ENCODE peak calls at places on chromosomes 12 and 14, in five cellular contexts. H is MM.1S, M is Panc1, Y is progenitor cell of endocrine pancreas, S is upper lobe of right lung. J is an unnamed sample.
A peak's percentile ranks its signal among the peaks of the same experiment; 100 is the strongest.

GRCh38 chr12:48927261-48927660 is 2.0 kb upstream of the FKBP11 start:
- DNase-seq in S (no peak), H (no peak), Y (no peak), M (no peak), J (no peak)

GRCh38 chr14:66140213-66140918 is 345.8 kb upstream of the CCDC196 start:
- DNase-seq in H (peak; percentile 31), M (no peak), Y (no peak), S (no peak), J (no peak)

GRCh38 chr12:92553389-92553788 is 149.4 kb upstream of the PLEKHG7 start:
- DNase-seq in Y (no peak), S (no peak), M (no peak), H (no peak), J (no peak)

GRCh38 chr14:21326972-21327371 is 47.1 kb downstream of the RPGRIP1 start:
- DNase-seq in Y (no peak), S (no peak), M (no peak), H (no peak), J (no peak)

GRCh38 chr12:101570022-101570421 is 24.7 kb upstream of the MYBPC1 start:
- DNase-seq in S (no peak), M (no peak), H (peak; percentile 38), Y (no peak), J (no peak)

GRCh38 chr14:79118291-79118690 is 948.1 kb downstream of the NRXN3 start:
- DNase-seq in M (no peak), Y (no peak), S (no peak), H (no peak), J (no peak)

GRCh38 chr14:90740081-90740480 is 76.1 kb downstream of the TTC7B start:
- DNase-seq in Y (no peak), H (no peak), M (no peak), S (no peak), J (no peak)

GRCh38 chr14:99277534-99277933 is 5.5 kb upstream of the BCL11B start:
- DNase-seq in H (no peak), M (no peak), Y (no peak), S (no peak), J (no peak)

GRCh38 chr14:71647086-71647784 is 285.0 kb upstream of the RGS6 start:
- DNase-seq in S (no peak), Y (no peak), M (no peak), H (no peak), J (no peak)

GRCh38 chr12:67804168-67804567 is 155.6 kb downstream of the DYRK2 start:
- DNase-seq in H (peak; percentile 88), S (no peak), Y (no peak), M (no peak), J (no peak)

GRCh38 chr12:50224026-50224692 is 57.0 kb upstream of the CERS5 start:
- DNase-seq in M (peak; percentile 77), H (peak; percentile 45), Y (no peak), S (no peak), J (no peak)

GRCh38 chr12:50219544-50219943 is 52.4 kb upstream of the CERS5 start:
- DNase-seq in S (no peak), Y (no peak), H (no peak), M (no peak), J (no peak)

GRCh38 chr12:50220357-50221061 is 53.3 kb upstream of the CERS5 start:
- DNase-seq in Y (no peak), M (no peak), H (peak; percentile 34), S (no peak), J (no peak)

GRCh38 chr12:50222275-50222783 is 55.2 kb upstream of the CERS5 start:
- DNase-seq in M (peak; percentile 87), H (no peak), Y (no peak), S (no peak), J (peak; percentile 30)

GRCh38 chr12:50221228-50222008 is 54.2 kb upstream of the CERS5 start:
- DNase-seq in Y (no peak), M (no peak), H (no peak), S (no peak), J (peak; percentile 3)
- TF ChIP-seq CTCF in Y (no peak), M (no peak), H (no peak), S (no peak), J (no peak)

GRCh38 chr12:52975820-52976573 is 27.1 kb downstream of the KRT18 start:
- DNase-seq in S (peak; percentile 72), M (no peak), H (no peak), Y (no peak), J (no peak)
- TF ChIP-seq CTCF in S (peak; percentile 13), M (no peak), H (no peak), Y (peak; percentile 46), J (no peak)

GRCh38 chr12:82517808-82518207 is 159.5 kb downstream of the METTL25 start:
- DNase-seq in S (no peak), H (no peak), M (no peak), Y (no peak), J (no peak)

GRCh38 chr12:82522762-82523161 is 163.9 kb upstream of the TMTC2 start:
- DNase-seq in H (no peak), M (no peak), Y (no peak), S (no peak), J (no peak)

GRCh38 chr12:82519508-82519907 is 161.2 kb downstream of the METTL25 start:
- DNase-seq in M (no peak), S (no peak), Y (no peak), H (no peak), J (no peak)

GRCh38 chr12:82522285-82522684 is 164.0 kb downstream of the METTL25 start:
- DNase-seq in S (no peak), H (no peak), Y (no peak), M (no peak), J (no peak)

DNA sequence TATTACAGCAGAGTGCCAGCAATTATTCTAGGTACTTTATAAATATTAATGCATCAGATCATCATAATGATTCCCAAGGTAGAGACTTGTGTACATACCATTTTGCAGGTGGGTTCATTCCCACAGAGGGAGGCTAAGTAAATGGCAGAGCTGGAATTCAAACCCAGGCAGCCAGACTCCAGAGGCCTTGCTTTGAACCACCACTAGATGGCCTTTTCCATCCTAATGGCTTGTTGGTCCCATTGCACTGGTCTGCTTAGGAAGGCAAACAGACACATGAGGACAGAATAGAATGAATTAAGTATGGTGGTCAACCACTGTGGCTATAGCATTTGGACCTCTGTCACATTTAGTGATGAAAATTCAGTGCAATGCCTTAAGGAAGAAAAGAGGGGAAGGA is 158.7 kb downstream of the METTL25 start:
- DNase-seq in H (peak; percentile 26), Y (no peak), S (no peak), M (peak; percentile 12), J (no peak)
- TF ChIP-seq CTCF in H (peak; percentile 58), Y (peak; percentile 37), S (peak; percentile 24), M (peak; percentile 51), J (peak; percentile 50)

GRCh38 chr12:87348071-87348470 is 681.1 kb downstream of the C12orf50 start:
- DNase-seq in M (no peak), Y (no peak), S (no peak), H (no peak), J (no peak)

GRCh38 chr12:87344699-87345098 is 684.5 kb downstream of the C12orf50 start:
- DNase-seq in H (no peak), M (no peak), S (no peak), Y (no peak), J (no peak)
- TF ChIP-seq CTCF in H (peak; percentile 28), M (peak; percentile 12), S (no peak), Y (peak; percentile 23), J (no peak)

GRCh38 chr12:94416613-94417012 is 43.1 kb downstream of the CEP83 start:
- DNase-seq in H (no peak), S (no peak), M (no peak), Y (no peak), J (no peak)
- TF ChIP-seq CTCF in H (no peak), S (no peak), M (no peak), Y (no peak), J (no peak)

GRCh38 chr12:27014859-27015729 is 910 bp upstream of the TM7SF3 start:
- DNase-seq in Y (no peak), S (no peak), M (no peak), H (no peak), J (no peak)
- TF ChIP-seq CTCF in Y (no peak), S (no peak), M (no peak), H (no peak), J (no peak)

GRCh38 chr12:44774815-44775411 is 101.2 kb downstream of the NELL2 start:
- DNase-seq in H (no peak), M (peak; percentile 4), S (no peak), Y (peak; percentile 39), J (peak; percentile 50)

GRCh38 chr12:44775916-44776315 is 100.2 kb downstream of the NELL2 start:
- DNase-seq in S (no peak), M (no peak), H (no peak), Y (no peak), J (no peak)

GRCh38 chr12:44779766-44780165 is 96.3 kb downstream of the NELL2 start:
- DNase-seq in H (no peak), Y (no peak), M (no peak), S (no peak), J (no peak)

GRCh38 chr12:44780221-44780770 is 95.8 kb downstream of the NELL2 start:
- DNase-seq in H (no peak), Y (no peak), S (no peak), M (no peak), J (no peak)
- TF ChIP-seq CTCF in H (no peak), Y (no peak), S (no peak), M (no peak), J (no peak)

DNA sequence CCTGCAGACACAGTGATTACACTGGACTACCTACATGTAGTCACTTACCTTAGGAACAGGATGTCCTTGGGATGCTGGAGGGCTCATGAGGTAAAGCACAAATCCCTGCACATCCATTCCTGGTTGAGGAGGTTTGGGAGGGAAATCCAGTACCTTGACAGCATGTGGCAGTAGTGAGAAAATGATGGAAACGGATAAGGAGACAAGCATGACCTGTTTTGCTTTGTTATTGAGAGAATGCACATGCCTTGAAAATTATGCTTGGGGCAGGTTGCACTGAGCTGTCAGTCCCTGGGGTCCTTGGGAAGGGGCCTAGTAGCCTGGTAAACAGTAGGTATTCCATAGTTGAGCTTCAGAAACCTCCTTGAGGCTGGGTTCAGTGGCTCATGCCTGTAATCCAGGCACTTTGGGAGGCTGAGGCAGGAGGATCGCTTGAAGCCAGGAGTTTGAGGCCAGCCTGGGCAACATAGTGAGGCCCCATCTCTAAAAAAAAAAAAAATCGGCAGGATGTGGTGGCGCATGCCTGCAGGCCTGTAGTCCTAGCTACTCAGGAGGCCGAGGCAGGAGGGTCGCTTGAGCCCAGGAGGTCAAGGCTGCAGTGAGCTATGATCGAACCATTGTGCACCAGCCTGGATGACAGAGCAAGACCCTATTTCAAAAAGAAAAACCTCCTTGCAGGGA is 2.0 kb upstream of the SLC25A29 start:
- DNase-seq in S (no peak), Y (no peak), M (no peak), H (no peak), J (no peak)
- TF ChIP-seq CTCF in S (no peak), Y (no peak), M (no peak), H (no peak), J (no peak)

DNA sequence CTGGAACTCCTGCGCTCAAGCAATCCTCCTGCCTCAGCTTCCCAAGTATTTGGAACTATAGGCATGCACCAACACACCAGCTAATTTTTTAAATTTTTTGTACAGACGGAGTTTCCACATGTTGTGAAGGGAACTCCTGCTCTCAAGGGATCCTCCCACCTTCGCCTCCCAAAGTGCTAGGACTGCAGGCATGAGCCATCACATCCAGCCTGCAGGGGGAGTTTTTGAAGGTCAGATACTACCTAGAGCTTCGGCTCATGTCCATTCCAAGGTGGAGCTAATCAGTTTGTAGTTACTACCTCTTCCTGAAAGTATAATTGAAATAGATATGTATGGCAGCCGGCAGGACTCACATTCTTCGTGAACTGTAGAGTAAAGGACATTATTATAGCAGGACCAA is 3.7 kb upstream of the TAS2R19 start:
- DNase-seq in M (no peak), Y (no peak), H (no peak), S (no peak), J (no peak)
- TF ChIP-seq CTCF in M (peak; percentile 13), Y (no peak), H (no peak), S (no peak), J (no peak)

J was measured in neural crest cell.